ENCODE peak calls at places on chromosomes 11 and 22, in seven cellular contexts. R, B, X, C, K, U and E are unnamed samples.

GRCh38 chr11:8059030-8059429 is 22.0 kb upstream of the TUB start:
- DNase-seq in C (no peak), X (no peak), B (no peak), R (no peak), U (no peak), K (no peak), E (no peak)

GRCh38 chr11:2549491-2549875 is 104.7 kb downstream of the KCNQ1 start:
- DNase-seq in C (no peak), U (no peak), K (no peak), R (no peak), B (no peak), X (no peak), E (no peak)

GRCh38 chr11:130549393-130549999 is 101.1 kb downstream of the ADAMTS15 start:
- DNase-seq in K (no peak), R (no peak), B (no peak), X (no peak), C (no peak), U (no peak), E (no peak)

GRCh38 chr22:22124374-22124773 is 120.2 kb upstream of the VPREB1 start:
- DNase-seq in X (no peak), B (no peak), C (no peak), K (no peak), U (no peak), R (no peak), E (no peak)

GRCh38 chr11:132424433-132424832 is 1054.0 kb downstream of the NTM start:
- DNase-seq in R (no peak), B (no peak), C (no peak), X (peak), U (no peak), K (no peak), E (no peak)

GRCh38 chr11:11978792-11979486 is 29.5 kb downstream of the DKK3 start:
- DNase-seq in C (peak), X (peak), K (no peak), U (no peak), R (no peak), B (peak), E (peak)

GRCh38 chr11:210122-210802 is 2.8 kb downstream of the RIC8A start:
- DNase-seq in X (no peak), B (peak), K (no peak), R (no peak), U (peak), C (no peak), E (no peak)

GRCh38 chr22:35301370-35301874 is 1.7 kb downstream of the TOM1 start:
- DNase-seq in C (no peak), X (peak), K (no peak), R (no peak), U (peak), B (peak), E (peak)

GRCh38 chr11:33325456-33325855 is 68.3 kb downstream of the HIPK3 start:
- DNase-seq in U (no peak), R (no peak), C (no peak), X (no peak), K (no peak), B (peak), E (no peak)

DNA sequence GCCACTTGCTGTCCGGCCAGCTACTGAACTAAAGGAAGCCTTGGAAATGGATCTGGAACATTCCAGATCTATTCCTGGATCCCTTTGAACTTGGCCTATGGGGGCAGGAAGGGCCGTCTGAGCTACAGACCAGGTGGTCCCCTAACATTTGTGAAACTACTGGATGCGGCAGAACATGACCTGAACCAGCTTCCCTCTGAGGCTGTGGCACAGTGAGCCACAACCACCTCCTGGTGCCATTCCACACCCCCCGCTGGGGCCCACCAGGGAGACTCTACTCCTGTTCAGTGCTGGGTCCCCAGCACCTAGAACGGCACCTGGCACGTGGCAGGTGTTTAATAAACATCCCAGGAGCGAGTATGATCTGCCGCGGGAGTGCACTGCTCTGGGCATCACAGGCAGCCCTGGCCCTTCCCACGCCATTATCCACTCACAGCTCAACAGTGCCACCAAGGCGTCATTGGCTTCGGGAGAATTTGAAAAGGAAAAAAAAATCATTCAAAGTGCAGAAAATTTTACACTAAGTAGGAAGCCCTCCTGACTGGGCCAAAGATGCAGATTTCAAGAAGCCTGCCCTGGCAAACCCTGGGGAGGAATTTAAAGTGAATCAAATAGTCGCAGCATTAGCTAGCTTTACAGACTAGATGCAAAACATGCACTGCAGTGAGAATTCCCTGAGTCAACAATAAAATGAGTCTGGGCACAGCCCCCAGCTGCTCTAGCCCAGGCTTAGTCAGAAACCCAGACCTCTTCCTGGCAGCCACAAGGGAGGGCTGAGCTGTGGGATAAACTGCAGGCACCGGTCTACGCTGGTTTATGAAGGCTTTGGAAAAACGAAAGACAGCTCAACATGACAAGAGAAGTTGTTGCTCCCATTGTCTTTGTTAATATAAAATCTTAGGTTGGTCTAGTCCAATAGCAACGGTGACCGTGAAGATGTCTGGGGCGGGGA is 14.3 kb upstream of the EFCAB6 start:
- DNase-seq in U (no peak), X (peak), B (peak), K (no peak), R (no peak), C (no peak), E (peak)
- TF ChIP-seq CTCF in U (peak), X (no peak), B (no peak), K (no peak), R (no peak), C (no peak), E (no peak)

GRCh38 chr22:37818397-37819099 is 4.6 kb upstream of the GALR3 start:
- DNase-seq in C (no peak), K (no peak), R (peak), B (peak), X (peak), U (no peak), E (no peak)
- TF ChIP-seq CTCF in C (no peak), K (peak), R (no peak), B (peak), X (peak), U (peak), E (peak)

DNA sequence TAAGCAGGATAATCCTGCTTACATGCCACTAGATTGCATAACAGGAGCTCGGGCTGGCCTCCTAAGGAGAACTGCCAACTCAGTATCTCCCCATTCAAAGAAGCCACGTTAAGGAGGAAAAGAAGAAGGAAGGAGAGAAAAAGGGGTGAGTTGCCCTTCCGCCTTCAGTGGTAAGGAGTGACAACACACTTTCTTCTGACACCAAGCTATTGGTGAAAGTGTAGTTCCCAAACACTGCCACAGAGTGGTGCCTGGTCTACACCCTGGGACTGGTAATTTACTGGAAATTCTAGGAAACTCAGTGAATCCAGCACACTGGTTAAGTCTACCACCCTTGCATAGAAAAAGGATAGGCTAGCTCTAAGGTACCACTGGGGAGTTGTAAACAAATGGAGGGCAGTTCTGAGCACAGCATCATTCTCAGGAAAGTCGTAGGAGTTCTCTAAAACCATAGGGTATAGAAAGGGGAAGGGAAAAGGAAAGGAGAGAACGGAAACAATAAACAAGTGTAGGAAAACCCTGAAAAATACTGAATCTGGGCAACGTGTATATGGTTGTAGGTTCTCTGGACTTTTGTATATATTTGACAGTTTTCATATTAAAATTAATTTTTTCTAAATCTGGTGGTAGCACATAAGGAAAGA is 58.2 kb downstream of the RRAS2 start:
- DNase-seq in C (peak), U (no peak), K (peak), B (peak), X (peak), R (peak), E (no peak)
- TF ChIP-seq CTCF in C (peak), U (peak), K (peak), B (peak), X (peak), R (peak), E (peak)

DNA sequence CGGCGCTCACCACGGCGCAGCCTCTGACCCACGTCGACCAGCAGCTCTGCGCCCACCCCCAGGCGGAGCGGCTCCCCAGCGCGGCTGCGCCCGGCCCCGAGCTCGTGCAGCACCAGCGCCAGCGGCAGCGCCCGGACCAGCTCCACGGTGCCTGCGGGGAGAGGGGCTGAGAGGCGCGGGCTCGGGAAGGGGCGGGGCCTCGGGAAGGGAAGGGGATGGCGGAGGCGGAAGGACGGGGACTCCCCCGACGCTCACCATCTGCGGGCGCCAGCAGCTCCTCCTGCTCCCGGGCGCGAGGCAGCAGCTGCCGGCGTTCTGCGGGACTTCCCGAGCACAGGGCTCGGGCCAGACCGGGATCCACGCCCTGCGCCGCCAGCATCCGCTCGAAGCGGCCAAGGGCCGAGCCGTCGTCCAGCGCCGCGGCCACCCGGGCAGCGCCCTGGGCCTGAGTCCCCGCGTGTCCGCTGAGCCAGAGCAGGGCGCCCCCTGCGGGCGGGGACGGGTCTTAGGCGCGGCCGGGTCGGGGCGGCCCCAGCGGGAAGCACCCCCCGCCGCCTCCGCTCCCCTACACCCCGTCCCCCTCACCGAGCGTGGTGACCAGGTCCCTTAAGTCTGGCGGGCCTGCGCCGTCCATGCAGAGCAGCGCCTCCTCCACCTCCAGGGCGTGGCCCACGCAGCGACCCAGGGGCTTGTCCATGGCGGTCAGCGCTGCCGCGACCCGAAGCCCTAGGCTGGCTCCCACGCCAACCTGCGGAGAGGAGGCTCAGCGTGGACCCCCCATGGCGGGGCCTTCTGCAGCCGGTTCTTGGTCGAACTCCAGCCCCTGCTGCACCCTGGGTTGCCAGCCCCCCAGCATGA is 822 bp upstream of the SCO2 start:
- DNase-seq in U (no peak), K (peak), B (peak), C (peak), X (peak), R (peak), E (no peak)
- TF ChIP-seq CTCF in U (peak), K (peak), B (peak), C (peak), X (peak), R (peak), E (peak)

GRCh38 chr11:76493626-76494539 is 49.1 kb downstream of the EMSY start:
- DNase-seq in C (no peak), X (no peak), B (no peak), K (no peak), U (no peak), R (no peak), E (no peak)

GRCh38 chr11:76496174-76496573 is 51.4 kb downstream of the EMSY start:
- DNase-seq in C (no peak), B (no peak), X (no peak), R (no peak), K (no peak), U (no peak), E (no peak)

GRCh38 chr11:76493040-76493439 is 48.2 kb downstream of the EMSY start:
- DNase-seq in B (no peak), U (no peak), R (no peak), K (no peak), C (no peak), X (no peak), E (no peak)

GRCh38 chr11:76495017-76495416 is 50.2 kb downstream of the EMSY start:
- DNase-seq in X (no peak), U (no peak), R (no peak), B (no peak), K (no peak), C (no peak), E (no peak)

GRCh38 chr11:76491644-76492043 is 46.8 kb downstream of the EMSY start:
- DNase-seq in R (no peak), C (no peak), X (no peak), U (no peak), K (no peak), B (no peak), E (no peak)
- TF ChIP-seq CTCF in R (no peak), C (no peak), X (no peak), U (peak), K (no peak), B (no peak), E (no peak)

GRCh38 chr11:106152824-106153223 is 75.4 kb downstream of the AASDHPPT start:
- DNase-seq in K (no peak), C (no peak), B (peak), X (no peak), U (no peak), R (no peak), E (no peak)

GRCh38 chr11:106159846-106160245 is 82.4 kb downstream of the AASDHPPT start:
- DNase-seq in C (no peak), B (peak), U (no peak), X (no peak), K (no peak), R (no peak), E (no peak)

GRCh38 chr11:106152013-106152412 is 74.6 kb downstream of the AASDHPPT start:
- DNase-seq in C (no peak), K (no peak), B (peak), R (no peak), U (no peak), X (peak), E (no peak)

GRCh38 chr11:106160494-106160893 is 83.0 kb downstream of the AASDHPPT start:
- DNase-seq in R (no peak), B (no peak), U (no peak), X (no peak), C (no peak), K (no peak), E (no peak)

GRCh38 chr11:106156290-106156937 is 79.0 kb downstream of the AASDHPPT start:
- DNase-seq in B (peak), R (peak), U (peak), C (no peak), X (peak), K (peak), E (no peak)
- TF ChIP-seq CTCF in B (peak), R (peak), U (peak), C (peak), X (peak), K (peak), E (peak)

GRCh38 chr11:40338739-40339138 is 1120.7 kb downstream of the LRRC4C start:
- DNase-seq in R (no peak), B (peak), K (no peak), X (no peak), U (peak), C (no peak), E (no peak)
- TF ChIP-seq CTCF in R (no peak), B (no peak), K (no peak), X (no peak), U (peak), C (no peak), E (no peak)

GRCh38 chr11:93614111-93614784 is 47.2 kb upstream of the CEP295 start:
- DNase-seq in B (no peak), U (no peak), C (no peak), K (peak), X (no peak), R (peak), E (no peak)
- TF ChIP-seq CTCF in B (peak), U (peak), C (no peak), K (peak), X (no peak), R (no peak), E (peak)

GRCh38 chr22:20775342-20775895 is 1.5 kb downstream of the SERPIND1 start:
- DNase-seq in X (no peak), B (no peak), R (no peak), C (no peak), U (no peak), K (no peak), E (no peak)

GRCh38 chr22:20779014-20779812 is 5.3 kb downstream of the SERPIND1 start:
- DNase-seq in K (no peak), R (no peak), U (no peak), B (no peak), C (no peak), X (no peak), E (no peak)

GRCh38 chr22:20779813-20780148 is 5.9 kb downstream of the SERPIND1 start:
- DNase-seq in K (no peak), B (peak), U (peak), C (no peak), X (no peak), R (no peak), E (no peak)

GRCh38 chr22:20776624-20777405 is 2.9 kb downstream of the SERPIND1 start:
- DNase-seq in R (no peak), K (no peak), B (no peak), X (no peak), U (no peak), C (no peak), E (no peak)

GRCh38 chr22:20777420-20778177 is 3.7 kb downstream of the SERPIND1 start:
- DNase-seq in B (peak), X (peak), R (no peak), K (no peak), U (peak), C (no peak), E (no peak)
- TF ChIP-seq CTCF in B (no peak), X (no peak), R (no peak), K (no peak), U (peak), C (no peak), E (no peak)